ENCODE peak calls at places on chromosomes 12 and 14, in four cellular contexts. F is stimulated activated CD8-positive, alpha-beta memory T cell treated with anti-CD3 and anti-CD28 coated beads, Interleukin-2, amount 100 ng/mL, for 1 hour; D is GM13977; A is Kasumi-1. U is an unnamed sample.

GRCh38 chr14:101031721-101032120 is 128.2 kb upstream of the RTL1 start:
- DNase-seq in A (no peak), D (no peak), F (no peak), U (no peak)

GRCh38 chr12:127272864-127273263 is 994.1 kb upstream of the TMEM132C start:
- DNase-seq in F (no peak), A (no peak), D (no peak), U (no peak)

GRCh38 chr14:80425686-80426085 is 214.4 kb upstream of the DIO2 start:
- DNase-seq in F (no peak), A (no peak), D (no peak), U (no peak)

GRCh38 chr14:74896400-74896799 is 14.7 kb downstream of the DLST start:
- DNase-seq in D (no peak), A (no peak), F (no peak), U (no peak)

GRCh38 chr12:72330291-72330690 is 58.1 kb downstream of the TRHDE start:
- DNase-seq in D (no peak), A (no peak), F (no peak), U (no peak)

GRCh38 chr12:32841061-32841460 is 55.5 kb downstream of the PKP2 start:
- DNase-seq in D (no peak), A (no peak), F (no peak), U (no peak)

GRCh38 chr12:124036117-124037109 is 63.4 kb downstream of the ZNF664 start:
- DNase-seq in F (no peak), D (peak), A (peak), U (no peak)

GRCh38 chr14:33767721-33768457 is 183.0 kb downstream of the EGLN3 start:
- DNase-seq in F (no peak), D (no peak), A (no peak), U (no peak)

GRCh38 chr12:53300187-53300586 is 692 bp downstream of the MYG1 start:
- DNase-seq in F (no peak), A (no peak), D (no peak), U (no peak)

GRCh38 chr14:104841730-104842129 is 23.3 kb upstream of the CEP170B start:
- DNase-seq in F (no peak), A (no peak), D (no peak), U (no peak)

GRCh38 chr14:34436960-34437728 is 24.9 kb downstream of the SPTSSA start:
- DNase-seq in A (no peak), D (no peak), F (no peak), U (no peak)

GRCh38 chr12:104593482-104593881 is 136.7 kb downstream of the CHST11 start:
- DNase-seq in F (no peak), A (no peak), D (no peak), U (no peak)

GRCh38 chr12:73726881-73727280 is 810.8 kb upstream of the ATXN7L3B start:
- DNase-seq in A (no peak), D (no peak), F (no peak), U (no peak)

GRCh38 chr12:95607642-95608041 is 56.4 kb upstream of the USP44 start:
- DNase-seq in D (no peak), A (no peak), F (no peak), U (no peak)

GRCh38 chr12:41556176-41556575 is 368.1 kb downstream of the PDZRN4 start:
- DNase-seq in F (no peak), D (no peak), A (no peak), U (no peak)